ENCODE peak calls at places on chromosome 18, in seven cellular contexts. V is mesendoderm, Q is neuronal stem cell, P is H1, D is IMR-90, F is H9, R is trophoblast cell. T is an unnamed sample. For H3K27me3, the result is how much of the 10 kb centered on the place peaks cover.

GRCh38 chr18:21242141-21243040 is at the start of gene GREB1L:
- DNase-seq in V (peak), Q (peak), F (peak), P (no peak), D (no peak), R (peak), T (peak)

GRCh38 chr18:26700728-26701127 is 152.4 kb upstream of the KCTD1 start:
- DNase-seq in F (no peak), R (no peak), Q (no peak), P (no peak), V (no peak), D (no peak), T (no peak)

GRCh38 chr18:22551536-22552151 is 133.9 kb upstream of the CTAGE1 start:
- DNase-seq in D (peak), Q (no peak), R (peak), F (no peak), P (no peak), V (no peak), T (peak)

GRCh38 chr18:49645836-49646235 is 84.0 kb downstream of the LIPG start:
- DNase-seq in V (peak), D (peak), R (no peak), P (no peak), F (no peak), Q (no peak), T (peak)

GRCh38 chr18:413263-413662 is 87.2 kb downstream of the COLEC12 start:
- DNase-seq in R (no peak), V (no peak), Q (no peak), F (no peak), P (no peak), D (peak), T (no peak)

GRCh38 chr18:34322365-34323289 is 97.9 kb upstream of the NOL4 start:
- DNase-seq in D (peak), R (peak), Q (peak), V (peak), P (no peak), F (peak), T (peak)

GRCh38 chr18:3256693-3257626 is 5.0 kb upstream of the MYL12B start:
- DNase-seq in P (no peak), R (peak), Q (no peak), D (peak), F (no peak), V (peak), T (peak)

GRCh38 chr18:26819046-26819445 is 46.5 kb downstream of the AQP4 start:
- DNase-seq in R (no peak), Q (no peak), P (no peak), D (no peak), F (no peak), V (no peak), T (no peak)

GRCh38 chr18:160831-161570 is 2.6 kb downstream of the USP14 start:
- DNase-seq in F (no peak), P (no peak), R (peak), D (no peak), Q (no peak), V (peak), T (no peak)

GRCh38 chr18:23716516-23716915 is 27.3 kb downstream of the LAMA3 start:
- DNase-seq in R (peak), F (peak), P (peak), D (peak), V (peak), Q (no peak), T (peak)

GRCh38 chr18:46320928-46321855 is 217.0 kb downstream of the HAUS1 start:
- DNase-seq in D (peak), Q (no peak), P (no peak), F (no peak), V (no peak), R (no peak), T (no peak)

GRCh38 chr18:5288517-5288935 is 7.0 kb downstream of the ZBTB14 start:
- DNase-seq in Q (no peak), V (no peak), P (no peak), D (no peak), R (no peak), F (no peak), T (no peak)

GRCh38 chr18:63178526-63178880 is 141.1 kb downstream of the BCL2 start:
- DNase-seq in P (no peak), R (no peak), V (no peak), Q (no peak), F (no peak), D (no peak), T (no peak)

GRCh38 chr18:63823516-63824219 is 48.5 kb downstream of the SERPINB7 start:
- DNase-seq in F (no peak), Q (no peak), P (no peak), R (peak), D (peak), V (peak), T (peak)

GRCh38 chr18:41227993-41228392 is 727.0 kb upstream of the PIK3C3 start:
- DNase-seq in R (no peak), D (no peak), V (no peak), F (no peak), Q (no peak), P (no peak), T (no peak)
- H2BK5ac ChIP-seq in R (no peak), D (no peak), V (no peak), F (no peak), Q (no peak), P (no peak), T (no peak)

GRCh38 chr18:76764296-76764901 is 58.0 kb upstream of the ZNF236 start:
- DNase-seq in P (no peak), D (no peak), V (no peak), F (no peak), Q (no peak), R (no peak), T (no peak)
- H3K27me3 ChIP-seq in P (under half), D (under half), V (under half), F (under half), Q (under half), R (under half), T (under half)

GRCh38 chr18:73120626-73121025 is 252.8 kb upstream of the NETO1 start:
- DNase-seq in F (no peak), R (no peak), Q (no peak), V (no peak), D (no peak), P (no peak), T (no peak)

GRCh38 chr18:73119574-73119973 is 251.8 kb upstream of the NETO1 start:
- DNase-seq in F (no peak), D (no peak), R (no peak), P (no peak), V (no peak), Q (no peak), T (no peak)

GRCh38 chr18:73121207-73121606 is 253.4 kb upstream of the NETO1 start:
- DNase-seq in P (no peak), D (no peak), Q (no peak), V (no peak), F (no peak), R (no peak), T (no peak)

GRCh38 chr18:73124165-73124564 is 256.4 kb upstream of the NETO1 start:
- DNase-seq in V (no peak), Q (no peak), D (peak), F (no peak), R (no peak), P (no peak), T (peak)

GRCh38 chr18:73118121-73118816 is 250.5 kb upstream of the NETO1 start:
- DNase-seq in P (no peak), D (peak), R (peak), V (no peak), Q (no peak), F (no peak), T (peak)
- H2BK5ac ChIP-seq in P (no peak), D (peak), R (no peak), V (no peak), Q (no peak), F (no peak), T (no peak)

DNA sequence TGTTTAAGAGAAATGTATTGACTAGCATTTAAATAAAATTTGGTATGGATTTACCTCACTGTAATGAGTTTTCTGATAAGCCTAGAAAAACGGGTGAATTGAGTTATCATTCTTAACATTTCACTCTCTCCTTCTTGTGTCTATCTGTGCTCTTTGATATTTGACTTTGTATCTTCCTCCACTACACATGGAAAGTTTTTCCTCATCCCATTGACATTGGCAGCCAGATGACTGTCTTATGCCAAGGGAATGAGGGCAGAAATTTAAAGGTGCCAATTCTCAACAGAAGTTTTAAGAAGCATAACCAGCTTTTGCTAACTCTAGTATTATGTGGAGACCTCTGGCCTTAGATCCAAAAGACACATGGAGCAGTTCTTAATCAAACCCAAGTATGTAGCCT is 376.6 kb downstream of the DSEL start:
- DNase-seq in Q (no peak), F (no peak), D (no peak), P (no peak), V (no peak), R (no peak), T (no peak)
- H3K27me3 ChIP-seq in Q (under half), F (under half), D (under half), P (under half), V (under half), R (under half), T (under half)

DNA sequence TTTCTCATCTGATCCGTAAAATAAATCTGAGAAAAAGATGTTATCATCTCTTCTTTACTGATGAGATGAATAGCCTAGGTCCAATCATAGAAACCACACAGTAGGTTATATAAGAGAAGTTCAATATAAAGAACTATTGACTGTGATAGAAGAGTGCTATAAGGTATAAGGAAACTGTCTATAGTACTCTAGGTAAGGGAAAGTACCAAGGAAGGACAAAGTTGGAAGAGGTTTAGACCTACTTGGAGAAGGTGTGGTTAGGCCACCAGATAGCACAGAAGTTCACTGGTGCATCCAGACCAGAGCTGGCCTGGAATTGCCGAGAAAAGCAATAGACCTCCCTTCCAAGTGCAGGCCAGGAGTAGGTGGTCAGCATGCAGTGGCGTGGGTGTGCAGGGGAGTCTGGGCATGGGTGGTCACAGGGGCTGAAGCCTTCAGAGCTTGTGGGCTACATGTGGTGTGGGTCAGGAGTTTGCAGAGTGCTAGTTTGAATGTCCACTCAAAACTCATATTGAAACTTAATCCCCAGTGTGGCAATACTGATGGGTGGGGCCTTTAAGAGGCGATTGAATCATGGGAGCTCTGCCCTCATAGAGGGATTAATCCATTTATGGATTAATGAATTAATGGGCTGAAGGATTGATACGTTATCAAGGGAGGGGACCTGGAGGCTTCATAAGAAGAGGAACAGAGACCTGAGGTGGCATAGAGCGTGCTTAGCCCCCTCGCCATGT is 86.3 kb downstream of the ALPK2 start:
- DNase-seq in P (no peak), D (no peak), R (no peak), F (no peak), V (no peak), Q (no peak), T (no peak)
- H2BK5ac ChIP-seq in P (no peak), D (peak), R (no peak), F (no peak), V (no peak), Q (no peak), T (peak)

DNA sequence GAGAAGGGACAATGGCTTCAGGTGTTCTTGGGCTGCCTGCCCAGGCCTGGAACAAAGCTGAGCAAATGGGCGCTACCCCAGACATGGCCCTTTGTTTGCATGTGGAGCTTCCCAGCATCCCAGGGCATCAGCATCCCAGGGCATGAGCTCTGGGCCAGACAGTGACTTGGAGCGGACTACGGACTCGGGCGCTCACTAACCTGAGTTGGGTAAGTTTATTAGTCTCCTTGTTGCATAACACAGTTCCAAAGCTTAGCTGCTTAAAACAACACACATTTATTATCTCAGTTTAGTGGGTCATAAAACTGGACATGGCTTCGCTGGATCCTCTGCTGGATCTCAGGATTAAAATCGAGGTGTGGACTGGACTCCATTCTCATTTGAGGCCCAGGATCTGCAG is 35.8 kb downstream of the MC2R start:
- DNase-seq in F (no peak), R (no peak), V (no peak), D (no peak), Q (no peak), P (no peak), T (no peak)
- H3K27me3 ChIP-seq in F (under half), R (under half), V (under half), D (under half), Q (under half), P (under half), T (under half)

GRCh38 chr18:12034241-12035100 is 53.2 kb downstream of the IMPA2 start:
- DNase-seq in F (no peak), Q (no peak), V (no peak), R (no peak), P (no peak), D (no peak), T (no peak)
- H2BK5ac ChIP-seq in F (no peak), Q (no peak), V (no peak), R (no peak), P (no peak), D (no peak), T (no peak)

DNA sequence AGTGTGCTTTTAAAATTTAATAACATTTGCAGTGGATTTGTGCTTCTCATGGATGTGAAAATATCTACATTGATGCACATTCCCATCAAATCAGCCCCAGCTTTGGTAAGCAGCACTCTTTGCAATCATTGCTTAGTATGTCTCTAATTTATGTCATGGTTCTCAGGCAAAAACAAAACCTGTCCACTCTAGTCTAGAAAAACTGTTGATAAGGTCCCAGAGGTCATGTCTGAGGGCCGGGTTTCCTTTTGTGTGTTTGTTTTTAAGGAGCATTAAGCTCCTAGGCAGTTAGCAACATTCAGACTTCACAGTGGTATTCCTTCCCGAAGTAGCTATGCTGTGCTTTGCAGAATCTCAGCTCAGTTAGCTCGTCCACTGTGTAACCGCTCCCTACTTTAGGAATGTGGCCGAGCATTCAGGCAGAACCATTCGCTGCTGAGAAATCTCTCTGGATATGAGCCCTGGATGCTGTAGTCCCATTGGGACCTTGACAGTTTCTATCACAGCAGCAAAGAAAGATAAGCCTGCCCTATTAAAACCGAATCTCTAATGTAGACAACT is 4.0 kb downstream of the DIPK1C start:
- DNase-seq in F (no peak), V (no peak), P (no peak), R (no peak), D (no peak), Q (peak), T (no peak)
- H3K27me3 ChIP-seq in F (under half), V (under half), P (under half), R (under half), D (under half), Q (half or more), T (half or more)